ENCODE peak calls at places on chromosome 2, in four cellular contexts. S is HCT116; C is CD8-positive, alpha-beta T cell; F is hepatocyte. N is an unnamed sample.

GRCh38 chr2:63044360-63045327 is 6.0 kb upstream of the OTX1 start:
- DNase-seq in S (no peak), C (no peak), F (no peak), N (no peak)

GRCh38 chr2:234257859-234258561 is 207.5 kb downstream of the SPP2 start:
- DNase-seq in S (peak; percentile 92), C (peak; percentile 29), F (peak; percentile 86), N (no peak)

GRCh38 chr2:215870088-215870490 is 143.3 kb downstream of the MREG start:
- DNase-seq in S (peak; percentile 26), C (no peak), F (peak; percentile 34), N (no peak)

GRCh38 chr2:179543361-179543901 is 278.8 kb upstream of the SESTD1 start:
- DNase-seq in S (no peak), C (no peak), F (no peak), N (no peak)

GRCh38 chr2:20469595-20469994 is 22.7 kb downstream of the RHOB start:
- DNase-seq in S (no peak), C (no peak), F (no peak), N (no peak)

GRCh38 chr2:205721057-205721767 is 38.9 kb downstream of the NRP2 start:
- DNase-seq in S (no peak), C (no peak), F (no peak), N (no peak)

GRCh38 chr2:45343618-45344017 is 267.4 kb downstream of the SRBD1 start:
- DNase-seq in S (no peak), C (no peak), F (no peak), N (no peak)

GRCh38 chr2:164061129-164061746 is 325.4 kb upstream of the FIGN start:
- DNase-seq in S (peak; percentile 22), C (no peak), F (peak; percentile 58), N (no peak)

GRCh38 chr2:30512243-30512866 is 65.3 kb downstream of the LCLAT1 start:
- DNase-seq in S (no peak), C (no peak), F (no peak), N (no peak)

GRCh38 chr2:196205891-196206408 is 34.6 kb upstream of the STK17B start:
- DNase-seq in S (no peak), C (no peak), F (no peak), N (no peak)

GRCh38 chr2:20483496-20483895 is 36.6 kb downstream of the RHOB start:
- DNase-seq in S (no peak), C (no peak), F (no peak), N (no peak)

GRCh38 chr2:23791030-23791429 is 135.9 kb downstream of the ATAD2B start:
- DNase-seq in S (no peak), C (no peak), F (peak; percentile 22), N (no peak)

GRCh38 chr2:219207884-219208740 is 1.5 kb downstream of the ZFAND2B start:
- DNase-seq in S (no peak), C (no peak), F (peak; percentile 31), N (no peak)

GRCh38 chr2:8678731-8679566 is 2.9 kb upstream of the ID2 start:
- DNase-seq in S (peak; percentile 87), C (peak; percentile 82), F (peak; percentile 99), N (peak; percentile 65)

GRCh38 chr2:231228974-231229373 is 30.5 kb downstream of the ARMC9 start:
- DNase-seq in S (no peak), C (no peak), F (no peak), N (no peak)

GRCh38 chr2:220279840-220280239 is 652.4 kb downstream of the SLC4A3 start:
- DNase-seq in S (no peak), C (no peak), F (no peak), N (no peak)

GRCh38 chr2:220276736-220277444 is 649.5 kb downstream of the SLC4A3 start:
- DNase-seq in S (no peak), C (no peak), F (no peak), N (no peak)

GRCh38 chr2:220277445-220277960 is 650.1 kb downstream of the SLC4A3 start:
- DNase-seq in S (no peak), C (no peak), F (peak; percentile 29), N (no peak)

GRCh38 chr2:220279372-220279771 is 651.9 kb downstream of the SLC4A3 start:
- DNase-seq in S (peak; percentile 29), C (no peak), F (no peak), N (no peak)

GRCh38 chr2:220278022-220278421 is 650.6 kb downstream of the SLC4A3 start:
- DNase-seq in S (no peak), C (no peak), F (no peak), N (no peak)
- H3K4me1 ChIP-seq in S (no peaks in the 10 kb centered on the region), C (no peaks in the 10 kb centered on the region), F (peaks cover 25% of the 10 kb centered on the region), N (no peaks in the 10 kb centered on the region)

GRCh38 chr2:170733821-170734600 is 18.9 kb downstream of the SP5 start:
- DNase-seq in S (no peak), C (no peak), F (peak; percentile 30), N (no peak)

GRCh38 chr2:170737406-170737805 is 22.3 kb downstream of the SP5 start:
- DNase-seq in S (no peak), C (no peak), F (no peak), N (no peak)

GRCh38 chr2:170737821-170738220 is 22.7 kb downstream of the SP5 start:
- DNase-seq in S (no peak), C (no peak), F (peak; percentile 26), N (no peak)

GRCh38 chr2:170739048-170739447 is 23.9 kb downstream of the SP5 start:
- DNase-seq in S (peak; percentile 57), C (no peak), F (peak; percentile 65), N (no peak)

GRCh38 chr2:170736628-170737027 is 21.5 kb downstream of the SP5 start:
- DNase-seq in S (no peak), C (no peak), F (no peak), N (no peak)
- H3K27me3 ChIP-seq in S (no peaks in the 10 kb centered on the region), C (no peaks in the 10 kb centered on the region), F (no peaks in the 10 kb centered on the region), N (no peaks in the 10 kb centered on the region)

GRCh38 chr2:127649684-127650040 is 3.7 kb downstream of the GPR17 start:
- DNase-seq in S (peak; percentile 72), C (peak; percentile 80), F (peak; percentile 91), N (peak; percentile 83)
- H3K4me1 ChIP-seq in S (peaks cover 9% of the 10 kb centered on the region), C (peaks cover 8% of the 10 kb centered on the region), F (no peaks in the 10 kb centered on the region), N (peaks cover 9% of the 10 kb centered on the region)

GRCh38 chr2:7450188-7451156 is 533.3 kb downstream of the RNF144A start:
- DNase-seq in S (no peak), C (peak; percentile 80), F (no peak), N (peak; percentile 66)
- H3K27me3 ChIP-seq in S (peaks cover 32% of the 10 kb centered on the region), C (no peaks in the 10 kb centered on the region), F (no peaks in the 10 kb centered on the region), N (no peaks in the 10 kb centered on the region)

GRCh38 chr2:10343191-10343590 is 40.5 kb downstream of the HPCAL1 start:
- DNase-seq in S (no peak), C (no peak), F (no peak), N (no peak)

GRCh38 chr2:10345126-10345525 is 42.4 kb downstream of the HPCAL1 start:
- DNase-seq in S (no peak), C (no peak), F (no peak), N (no peak)

GRCh38 chr2:10345813-10346212 is 43.1 kb downstream of the HPCAL1 start:
- DNase-seq in S (no peak), C (no peak), F (no peak), N (no peak)

GRCh38 chr2:10343658-10344057 is 41.0 kb downstream of the HPCAL1 start:
- DNase-seq in S (no peak), C (no peak), F (no peak), N (no peak)

GRCh38 chr2:10344105-10345066 is 41.7 kb downstream of the HPCAL1 start:
- DNase-seq in S (no peak), C (no peak), F (no peak), N (no peak)
- H3K4me1 ChIP-seq in S (peaks cover 6% of the 10 kb centered on the region), C (peaks cover 58% of the 10 kb centered on the region), F (peaks cover 4% of the 10 kb centered on the region), N (peaks cover 10% of the 10 kb centered on the region)

DNA sequence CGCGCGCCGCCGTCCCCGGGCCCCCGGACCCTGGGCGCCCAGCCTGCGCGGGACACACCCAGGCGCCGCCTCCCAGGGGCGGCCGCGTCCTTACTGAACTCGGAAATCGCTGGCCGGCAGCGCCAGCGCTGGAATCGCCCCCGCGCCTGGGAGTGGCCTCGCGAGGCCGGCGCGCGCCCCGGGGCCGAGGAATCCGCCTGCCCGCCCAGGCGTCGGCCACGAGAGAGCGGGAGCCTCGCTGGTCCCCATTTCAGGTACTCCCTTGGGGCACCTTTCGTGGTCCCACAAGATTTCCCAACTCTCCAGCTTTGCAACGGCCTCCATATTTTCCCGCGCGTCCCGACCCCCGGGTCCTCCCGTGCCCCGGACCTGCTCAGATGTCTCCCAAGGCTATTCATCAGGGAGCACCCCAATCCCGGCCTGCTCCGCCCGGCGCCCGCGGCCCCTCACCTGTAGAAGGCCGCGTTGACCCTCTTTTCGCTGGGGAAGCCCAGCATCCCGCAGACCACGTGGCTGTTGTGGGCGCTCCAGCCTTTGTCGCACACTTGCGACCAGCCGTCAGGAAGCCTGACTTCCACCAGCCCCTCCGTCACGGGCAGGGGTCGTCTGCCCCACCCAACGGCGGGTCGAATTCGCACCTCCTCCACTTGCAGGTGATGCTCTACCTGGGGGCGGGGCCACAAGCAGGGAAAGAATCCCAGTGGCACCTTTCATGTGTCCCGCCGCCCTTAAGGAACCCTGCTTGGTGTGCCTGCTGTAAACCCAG is 4.6 kb downstream of the LOXL3 start:
- DNase-seq in S (no peak), C (no peak), F (peak; percentile 87), N (no peak)
- H3K27me3 ChIP-seq in S (no peaks in the 10 kb centered on the region), C (peaks cover 9% of the 10 kb centered on the region), F (no peaks in the 10 kb centered on the region), N (peaks cover 6% of the 10 kb centered on the region)

DNA sequence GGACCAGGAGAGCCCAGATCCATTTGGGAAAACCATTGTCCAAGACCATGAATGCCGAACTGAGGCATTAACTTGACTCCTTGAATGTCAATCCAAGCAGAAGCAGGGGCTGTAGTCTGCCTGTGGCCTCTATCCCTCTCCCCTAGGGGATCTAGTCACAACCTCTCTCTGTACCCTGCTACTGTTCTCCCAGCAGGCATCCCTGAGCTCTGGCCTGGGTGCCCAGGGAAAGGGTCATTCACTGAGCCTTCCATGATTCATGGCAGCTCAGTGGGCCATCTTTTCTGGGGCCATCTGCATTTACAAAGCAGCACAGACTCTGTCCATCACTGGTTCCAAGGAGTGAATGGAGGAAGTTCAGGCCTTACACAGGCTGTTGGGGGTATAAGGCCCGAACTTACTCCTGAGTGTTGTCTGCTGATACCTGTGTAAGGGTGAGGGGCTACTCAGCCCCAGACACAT is 151.8 kb downstream of the ZFP36L2 start:
- DNase-seq in S (no peak), C (no peak), F (no peak), N (no peak)
- H3K4me1 ChIP-seq in S (no peaks in the 10 kb centered on the region), C (no peaks in the 10 kb centered on the region), F (peaks cover 44% of the 10 kb centered on the region), N (no peaks in the 10 kb centered on the region)

GRCh38 chr2:65957454-65957853 is 477.5 kb upstream of the MEIS1 start:
- DNase-seq in S (no peak), C (no peak), F (no peak), N (no peak)
- H3K27me3 ChIP-seq in S (no peaks in the 10 kb centered on the region), C (no peaks in the 10 kb centered on the region), F (no peaks in the 10 kb centered on the region), N (no peaks in the 10 kb centered on the region)

GRCh38 chr2:159712929-159713575 is 746 bp downstream of the MARCHF7 start:
- DNase-seq in S (no peak), C (no peak), F (no peak), N (no peak)

GRCh38 chr2:159715451-159715850 is 3.1 kb downstream of the MARCHF7 start:
- DNase-seq in S (no peak), C (no peak), F (no peak), N (no peak)

GRCh38 chr2:159712194-159712928 is at the start of gene MARCHF7:
- DNase-seq in S (peak; percentile 89), C (peak; percentile 96), F (peak; percentile 97), N (peak; percentile 97)

GRCh38 chr2:159713691-159714585 is 1.6 kb downstream of the MARCHF7 start:
- DNase-seq in S (no peak), C (no peak), F (no peak), N (no peak)

DNA sequence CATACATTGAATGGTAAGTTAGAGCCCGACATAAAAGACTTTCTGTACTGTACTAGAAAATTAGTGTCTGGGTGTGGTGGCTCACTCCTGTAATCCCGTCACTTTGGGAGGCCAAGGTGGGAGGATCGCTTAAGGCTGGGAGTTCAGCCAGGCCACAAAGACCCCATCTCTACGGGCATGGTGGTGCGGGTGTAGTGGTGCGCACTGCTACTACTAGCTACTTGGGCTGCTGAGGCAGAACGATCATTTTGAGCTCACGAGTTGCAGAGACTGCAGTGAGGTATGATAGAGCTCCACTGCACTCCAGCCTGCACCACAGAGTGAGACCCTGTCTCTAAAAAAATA is 2.3 kb downstream of the MARCHF7 start:
- DNase-seq in S (no peak), C (no peak), F (no peak), N (no peak)
- H3K4me1 ChIP-seq in S (peaks cover 8% of the 10 kb centered on the region), C (peaks cover 62% of the 10 kb centered on the region), F (peaks cover 21% of the 10 kb centered on the region), N (peaks cover 48% of the 10 kb centered on the region)